ENCODE peak calls at places on chromosomes 5 and 9, in five cellular contexts. Z, H, Q, K and D are unnamed samples.

GRCh38 chr5:27020965-27021364 is 17.4 kb downstream of the CDH9 start:
- DNase-seq in Z (no peak), H (peak; percentile 42), K (peak; percentile 28), Q (no peak), D (no peak)

GRCh38 chr9:99249619-99250018 is 27.5 kb downstream of the SEC61B start:
- DNase-seq in K (no peak), Z (no peak), H (peak; percentile 29), Q (no peak), D (no peak)

GRCh38 chr9:37104183-37104889 is 16.0 kb upstream of the ZCCHC7 start:
- DNase-seq in K (peak; percentile 87), Q (no peak), Z (no peak), H (peak; percentile 20), D (peak; percentile 73)

GRCh38 chr9:77575785-77576184 is 72.3 kb downstream of the GNA14 start:
- DNase-seq in Q (no peak), Z (no peak), K (peak; percentile 5), H (peak; percentile 47), D (no peak)

GRCh38 chr5:6746244-6746643 is 33.0 kb downstream of the TENT4A start:
- DNase-seq in Q (no peak), Z (no peak), K (no peak), H (no peak), D (no peak)

GRCh38 chr9:137136261-137136925 is 2.6 kb upstream of the GRIN1 start:
- DNase-seq in K (no peak), H (peak; percentile 5), Z (no peak), Q (peak; percentile 41), D (no peak)

GRCh38 chr9:107848598-107848997 is 359.0 kb upstream of the KLF4 start:
- DNase-seq in H (no peak), K (no peak), Z (no peak), Q (no peak), D (no peak)

GRCh38 chr5:159982421-159983173 is 26.3 kb upstream of the TTC1 start:
- DNase-seq in Q (no peak), H (no peak), Z (no peak), K (peak; percentile 93), D (no peak)

GRCh38 chr9:3191715-3192114 is 334.1 kb downstream of the RFX3 start:
- DNase-seq in Q (no peak), H (no peak), Z (no peak), K (no peak), D (no peak)

GRCh38 chr9:3186751-3187150 is 339.1 kb downstream of the RFX3 start:
- DNase-seq in Q (no peak), H (no peak), K (no peak), Z (no peak), D (no peak)

DNA sequence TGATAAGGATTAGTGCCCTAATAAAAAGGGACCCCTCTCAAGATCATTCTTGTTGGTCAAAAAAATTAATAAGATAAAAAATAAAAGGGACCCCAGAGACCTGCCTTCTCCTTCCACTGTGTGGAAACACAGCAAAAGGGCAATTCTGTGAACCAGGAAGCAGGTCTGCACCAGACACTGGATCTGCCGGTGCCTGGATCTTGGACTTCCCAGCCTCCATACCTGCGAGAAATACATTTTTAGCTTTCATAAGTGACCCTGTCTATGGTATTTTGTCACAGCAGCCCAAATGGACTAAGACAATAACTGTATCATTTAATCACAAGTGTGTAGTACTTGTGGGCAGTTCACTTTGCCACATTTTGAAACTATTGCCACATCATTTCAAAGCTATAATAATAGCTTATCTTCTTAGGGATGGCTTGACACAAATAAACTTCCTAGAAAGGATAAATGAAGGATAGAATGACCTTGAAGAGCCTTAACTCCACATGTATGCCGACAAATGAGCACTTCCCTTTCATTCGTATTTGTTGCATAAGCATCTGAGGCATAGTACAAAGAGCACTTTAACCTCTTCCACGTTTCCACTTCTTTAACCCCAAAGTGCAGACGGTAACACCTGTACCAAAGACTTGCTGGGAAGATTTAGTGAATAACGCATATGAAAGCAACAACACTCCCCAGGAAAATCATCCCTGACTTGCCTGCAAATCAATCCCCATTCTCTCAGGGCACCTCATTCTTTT is 336.5 kb downstream of the RFX3 start:
- DNase-seq in Q (no peak), K (no peak), Z (no peak), H (no peak), D (no peak)
- H3K4me3 ChIP-seq in Q (no peak overlapping the region), K (no peak overlapping the region), Z (no peak overlapping the region), H (no peak overlapping the region), D (no peak overlapping the region)

GRCh38 chr9:110069326-110070248 is 138.4 kb downstream of the C9orf152 start:
- DNase-seq in H (no peak), K (peak; percentile 69), Q (no peak), Z (peak; percentile 32), D (peak; percentile 34)

GRCh38 chr9:110065527-110065926 is 142.4 kb downstream of the C9orf152 start:
- DNase-seq in Z (peak; percentile 45), H (peak; percentile 51), K (no peak), Q (no peak), D (no peak)

GRCh38 chr9:110068212-110068611 is 139.7 kb downstream of the C9orf152 start:
- DNase-seq in K (no peak), Q (no peak), Z (no peak), H (no peak), D (no peak)

GRCh38 chr9:110066929-110067716 is 140.8 kb downstream of the C9orf152 start:
- DNase-seq in H (no peak), Q (no peak), Z (no peak), K (no peak), D (no peak)

GRCh38 chr9:110064721-110065252 is 143.2 kb downstream of the C9orf152 start:
- DNase-seq in H (no peak), Q (no peak), K (no peak), Z (no peak), D (no peak)
- H3K4me3 ChIP-seq in H (no peak overlapping the region), Q (no peak overlapping the region), K (no peak overlapping the region), Z (no peak overlapping the region), D (no peak overlapping the region)

GRCh38 chr5:154696891-154697290 is 58.3 kb upstream of the LARP1 start:
- DNase-seq in Q (no peak), Z (no peak), H (no peak), K (no peak), D (no peak)
- H3K4me3 ChIP-seq in Q (no peak overlapping the region), Z (no peak overlapping the region), H (no peak overlapping the region), K (no peak overlapping the region), D (no peak overlapping the region)

GRCh38 chr9:80867731-80868130 is 821.6 kb downstream of the TLE1 start:
- DNase-seq in K (peak; percentile 90), Z (no peak), Q (no peak), H (no peak), D (no peak)
- H3K4me3 ChIP-seq in K (no peak overlapping the region), Z (no peak overlapping the region), Q (no peak overlapping the region), H (no peak overlapping the region), D (no peak overlapping the region)